ENCODE peak calls at places on chromosomes 13 and 19, in five cellular contexts. O is kidney; U is gastrocnemius medialis; J is CD8-positive, alpha-beta T cell; A is tibial artery. C is an unnamed sample.

GRCh38 chr19:728011-728410 is 19.3 kb downstream of the PALM start:
- DNase-seq in O (peak; percentile 96), U (peak; percentile 12), J (peak; percentile 7), A (no peak), C (no peak)

GRCh38 chr13:98216135-98216565 is 39.1 kb upstream of the RNF113B start:
- DNase-seq in O (peak; percentile 89), U (no peak), J (no peak), A (peak; percentile 32), C (no peak)

GRCh38 chr13:75550159-75550567 is 572 bp downstream of the UCHL3 start:
- DNase-seq in O (no peak), U (no peak), J (no peak), A (no peak), C (no peak)

GRCh38 chr13:95128045-95128643 is 173.1 kb downstream of the ABCC4 start:
- DNase-seq in O (no peak), U (no peak), J (no peak), A (no peak), C (no peak)

GRCh38 chr13:104408733-104409132 is 1342.5 kb upstream of the SLC10A2 start:
- DNase-seq in O (no peak), U (no peak), J (no peak), A (no peak), C (no peak)

GRCh38 chr13:113470073-113470472 is 16.8 kb upstream of the ADPRHL1 start:
- DNase-seq in O (no peak), U (no peak), J (no peak), A (no peak), C (no peak)

GRCh38 chr19:799076-799881 is 2.0 kb downstream of the PTBP1 start:
- DNase-seq in O (peak; percentile 79), U (no peak), J (no peak), A (no peak), C (no peak)

GRCh38 chr13:93284056-93284455 is 57.4 kb downstream of the GPC6 start:
- DNase-seq in O (no peak), U (no peak), J (no peak), A (no peak), C (no peak)

GRCh38 chr19:4437103-4437502 is 20.5 kb downstream of the UBXN6 start:
- DNase-seq in O (no peak), U (no peak), J (no peak), A (no peak), C (no peak)

GRCh38 chr13:40430234-40430633 is 236.2 kb downstream of the FOXO1 start:
- DNase-seq in O (no peak), U (no peak), J (no peak), A (no peak), C (no peak)

GRCh38 chr13:98440390-98441055 is 136.4 kb downstream of the STK24 start:
- DNase-seq in O (peak; percentile 66), U (no peak), J (no peak), A (no peak), C (no peak)

GRCh38 chr19:36136975-36137686 is 2.7 kb upstream of the CAPNS1 start:
- DNase-seq in O (peak; percentile 90), U (no peak), J (no peak), A (peak; percentile 47), C (no peak)

GRCh38 chr13:112715715-112716460 is 26.1 kb downstream of the ATP11A start:
- DNase-seq in O (no peak), U (no peak), J (no peak), A (no peak), C (no peak)

DNA sequence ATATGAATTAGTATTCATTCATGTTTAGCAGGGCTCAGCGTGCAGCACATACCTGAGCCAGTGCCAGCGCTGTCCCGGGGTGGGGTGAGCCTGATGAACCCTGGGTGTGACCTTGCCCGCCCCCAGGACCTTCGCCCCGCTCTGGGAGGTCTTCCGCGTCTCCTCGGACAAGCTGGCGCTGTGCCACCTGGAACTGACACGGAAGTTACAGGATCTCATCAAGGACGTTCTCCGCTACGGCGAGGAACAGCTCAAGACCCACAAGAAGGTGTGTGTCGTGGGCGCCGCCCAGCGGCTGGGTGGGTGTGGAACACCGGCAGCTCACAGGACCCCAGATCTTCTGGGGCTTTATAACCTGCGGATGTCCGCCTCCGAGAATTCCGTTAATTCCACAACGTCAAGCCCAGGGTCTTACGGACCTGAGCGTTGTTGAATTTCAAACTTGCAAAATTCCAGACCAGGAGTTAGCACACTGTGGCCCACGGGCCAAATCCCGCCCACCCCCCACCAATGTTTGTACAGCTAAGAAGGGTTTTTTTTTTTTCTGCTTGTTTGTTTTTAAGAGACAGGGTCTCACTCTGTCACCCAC is 15.4 kb downstream of the FCHO1 start:
- DNase-seq in O (peak; percentile 89), U (peak; percentile 16), J (peak; percentile 51), A (peak; percentile 70), C (no peak)
- H3K4me3 ChIP-seq in O (peak overlapping the region; percentile 25), U (no peak overlapping the region), J (no peak overlapping the region), A (no peak overlapping the region), C (no peak overlapping the region)

DNA sequence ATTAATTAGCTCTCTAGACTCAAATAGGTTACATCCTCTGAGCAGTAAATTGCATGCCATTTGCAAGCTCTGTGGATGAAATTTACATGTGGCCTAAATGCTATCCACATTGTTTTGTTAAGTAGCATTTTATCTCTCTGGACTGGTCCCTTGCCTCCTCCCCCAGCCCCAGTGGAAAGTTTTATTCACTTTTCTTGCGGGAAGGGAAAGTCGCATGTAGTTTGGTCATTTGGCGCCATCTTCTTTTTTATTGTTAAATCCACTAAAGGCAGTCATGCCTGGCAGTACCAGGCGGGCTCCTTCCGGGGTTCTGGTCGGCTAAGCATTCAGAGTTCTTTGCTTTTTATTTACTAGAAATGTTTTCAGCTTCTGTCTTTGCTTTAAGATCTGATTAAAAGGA is 188.7 kb downstream of the TM9SF2 start:
- DNase-seq in O (no peak), U (no peak), J (no peak), A (no peak), C (no peak)
- H3K4me1 ChIP-seq in O (no peaks in the 10 kb centered on the region), U (peaks cover 4% of the 10 kb centered on the region), J (no peaks in the 10 kb centered on the region), A (peaks cover 18% of the 10 kb centered on the region), C (no peaks in the 10 kb centered on the region)

DNA sequence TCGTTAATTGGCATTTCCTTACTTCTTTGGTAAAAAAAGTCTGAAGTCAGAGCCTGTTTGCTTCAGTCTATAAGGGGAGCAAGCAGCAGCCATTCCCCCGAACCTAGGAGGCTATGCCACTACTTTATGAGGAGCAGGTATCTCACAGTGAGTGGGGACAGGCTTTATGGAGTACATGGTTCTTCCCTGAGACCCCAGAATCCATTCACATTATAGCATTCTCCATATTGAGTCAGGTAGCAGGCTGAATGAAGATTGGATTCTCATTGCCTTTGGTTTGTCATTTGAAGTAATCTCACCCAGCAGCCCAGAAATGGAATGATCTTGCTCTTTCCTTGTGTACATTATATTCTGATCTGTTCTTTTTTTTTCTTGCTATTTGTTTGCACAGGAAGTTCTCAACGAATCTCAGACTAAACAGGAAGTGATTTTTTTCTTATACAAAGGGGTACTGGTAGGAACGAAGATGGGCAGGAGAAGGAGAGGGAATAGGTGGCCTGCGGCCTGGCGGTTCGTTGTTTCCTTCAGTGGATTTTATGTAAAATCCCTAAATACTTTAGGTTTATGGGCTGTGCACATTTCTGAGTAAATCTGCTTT is 74.4 kb downstream of the ARHGAP35 start:
- DNase-seq in O (no peak), U (no peak), J (no peak), A (no peak), C (no peak)
- H3K27ac ChIP-seq in O (no peak overlapping the region), U (no peak overlapping the region), J (peak overlapping the region; percentile 20), A (peak overlapping the region; percentile 17), C (peak overlapping the region; percentile 59)

DNA sequence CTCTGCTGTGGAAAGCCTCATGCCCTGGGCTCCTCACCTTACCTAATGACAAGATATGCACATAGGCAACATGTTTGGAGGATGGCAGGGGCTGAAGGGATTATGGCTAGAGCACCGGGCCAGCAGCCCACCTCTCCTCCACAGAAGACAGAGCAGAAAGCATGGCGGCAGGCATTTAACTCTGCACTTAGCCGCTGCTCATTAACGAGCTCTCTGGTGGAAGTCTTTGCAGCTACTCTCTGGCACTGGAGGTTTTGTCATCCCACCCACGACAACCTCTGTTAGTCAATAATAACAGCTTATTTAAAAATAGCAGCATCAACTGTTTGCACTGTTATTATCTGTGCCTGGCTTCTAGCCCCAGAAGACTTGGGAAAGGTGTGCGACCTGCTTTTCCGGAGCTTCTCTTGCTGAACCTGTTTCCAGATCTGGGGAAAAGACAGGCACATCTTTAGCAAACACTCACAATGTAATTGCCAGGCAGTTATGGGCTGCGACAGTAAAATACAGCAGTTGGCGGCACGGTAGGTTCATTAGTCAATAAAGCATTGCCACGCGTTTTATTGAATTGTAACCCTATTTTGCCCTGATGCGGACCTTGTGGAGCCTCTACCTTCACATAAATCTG is 223.5 kb upstream of the TSHZ3 start:
- DNase-seq in O (no peak), U (no peak), J (no peak), A (no peak), C (no peak)
- H3K4me3 ChIP-seq in O (no peak overlapping the region), U (no peak overlapping the region), J (no peak overlapping the region), A (no peak overlapping the region), C (no peak overlapping the region)

GRCh38 chr19:13002389-13002898 is 7.2 kb downstream of the NFIX start:
- DNase-seq in O (no peak), U (peak; percentile 60), J (no peak), A (no peak), C (no peak)

GRCh38 chr19:13005253-13005652 is 10.0 kb downstream of the NFIX start:
- DNase-seq in O (no peak), U (no peak), J (no peak), A (no peak), C (no peak)

GRCh38 chr19:13005861-13006370 is 10.6 kb downstream of the NFIX start:
- DNase-seq in O (no peak), U (no peak), J (no peak), A (no peak), C (no peak)

GRCh38 chr19:13002970-13003540 is 7.8 kb downstream of the NFIX start:
- DNase-seq in O (no peak), U (no peak), J (no peak), A (no peak), C (no peak)

GRCh38 chr19:13004273-13004672 is 9.0 kb downstream of the NFIX start:
- DNase-seq in O (no peak), U (no peak), J (no peak), A (no peak), C (no peak)
- H3K4me1 ChIP-seq in O (peaks cover 9% of the 10 kb centered on the region), U (peaks cover 93% of the 10 kb centered on the region), J (no peaks in the 10 kb centered on the region), A (peaks cover 95% of the 10 kb centered on the region), C (no peaks in the 10 kb centered on the region)

GRCh38 chr19:48627865-48628314 is 8.6 kb downstream of the SPHK2 start:
- DNase-seq in O (peak; percentile 77), U (no peak), J (no peak), A (no peak), C (no peak)

GRCh38 chr19:48628486-48629296 is 8.5 kb downstream of the DBP start:
- DNase-seq in O (peak; percentile 82), U (no peak), J (no peak), A (no peak), C (no peak)

GRCh38 chr19:48625891-48626327 is 6.6 kb downstream of the SPHK2 start:
- DNase-seq in O (peak; percentile 75), U (no peak), J (no peak), A (no peak), C (no peak)

GRCh38 chr19:48629297-48629598 is 7.9 kb downstream of the DBP start:
- DNase-seq in O (peak; percentile 80), U (no peak), J (no peak), A (no peak), C (no peak)

GRCh38 chr19:48627211-48627864 is 8.0 kb downstream of the SPHK2 start:
- DNase-seq in O (peak; percentile 79), U (no peak), J (peak; percentile 56), A (no peak), C (no peak)
- H3K27ac ChIP-seq in O (peak overlapping the region; percentile 4), U (peak overlapping the region; percentile 100), J (no peak overlapping the region), A (no peak overlapping the region), C (no peak overlapping the region)